ENCODE peak calls at places on chromosomes 4 and X, in ten cellular contexts. Q is T-helper 9 cell, D is activated T-helper 1 cell treated with Interleukin-2 at 50 U/mL for 16 hours, B is GOT3, U is aorta, V is NCI-H1105, C is stomach, J is foreskin keratinocyte, X is EH, K is iris pigment epithelial cell. M is an unnamed sample.

GRCh38 chr4:85414972-85415371 is 60.0 kb upstream of the ARHGAP24 start:
- DNase-seq in Q (no peak), D (no peak), B (no peak), U (no peak), V (no peak), C (no peak), J (peak), X (no peak), K (peak), M (no peak)

GRCh38 chr4:179095585-179096228 is 1653.5 kb upstream of the AGA start:
- DNase-seq in Q (no peak), D (no peak), B (no peak), U (no peak), V (no peak), C (no peak), J (peak), X (no peak), K (peak), M (no peak)

GRCh38 chrX:42869659-42870476 is 91.9 kb upstream of the PPP1R2C start:
- DNase-seq in Q (no peak), D (no peak), B (no peak), U (no peak), V (no peak), C (no peak), J (no peak), X (no peak), K (no peak), M (no peak)

GRCh38 chr4:166535865-166536264 is 662.8 kb downstream of the TLL1 start:
- DNase-seq in Q (no peak), D (no peak), B (no peak), U (no peak), V (no peak), C (no peak), J (no peak), X (no peak), K (no peak), M (no peak)

GRCh38 chr4:54708339-54709279 is 50.9 kb downstream of the KIT start:
- DNase-seq in Q (no peak), D (no peak), B (no peak), U (no peak), V (no peak), C (no peak), J (no peak), X (no peak), K (no peak), M (no peak)

GRCh38 chr4:56134272-56134671 is 185.5 kb downstream of the CEP135 start:
- DNase-seq in Q (no peak), D (no peak), B (no peak), U (no peak), V (no peak), C (no peak), J (no peak), X (no peak), K (peak), M (peak)

GRCh38 chr4:109998867-109999303 is 86.2 kb downstream of the EGF start:
- DNase-seq in Q (no peak), D (no peak), B (no peak), U (no peak), V (peak), C (no peak), J (peak), X (peak), K (peak), M (no peak)

GRCh38 chrX:104187931-104188330 is 21.7 kb downstream of the FAM199X start:
- DNase-seq in Q (no peak), D (no peak), B (no peak), U (no peak), V (no peak), C (no peak), J (no peak), X (no peak), K (no peak), M (no peak)

GRCh38 chrX:131816551-131817136 is 206.5 kb upstream of the STK26 start:
- DNase-seq in Q (peak), D (peak), B (peak), U (no peak), V (no peak), C (peak), J (no peak), X (peak), K (peak), M (peak)

GRCh38 chr4:118224239-118224829 is 128.5 kb downstream of the PRSS12 start:
- DNase-seq in Q (no peak), D (no peak), B (no peak), U (no peak), V (peak), C (no peak), J (peak), X (peak), K (peak), M (no peak)

GRCh38 chr4:7420661-7421040 is 14.1 kb downstream of the PSAPL1 start:
- DNase-seq in Q (no peak), D (no peak), B (no peak), U (peak), V (no peak), C (peak), J (no peak), X (no peak), K (no peak), M (no peak)

GRCh38 chr4:78562687-78563086 is 11.1 kb downstream of the ANXA3 start:
- DNase-seq in Q (no peak), D (no peak), B (no peak), U (no peak), V (no peak), C (no peak), J (no peak), X (no peak), K (no peak), M (no peak)

GRCh38 chr4:57426779-57427395 is 316.7 kb upstream of the IGFBP7 start:
- DNase-seq in Q (no peak), D (no peak), B (no peak), U (peak), V (peak), C (peak), J (peak), X (peak), K (peak), M (peak)

GRCh38 chrX:84187501-84188319 is at the start of gene RPS6KA6:
- DNase-seq in Q (no peak), D (no peak), B (no peak), U (peak), V (no peak), C (no peak), J (peak), X (peak), K (peak), M (peak)

GRCh38 chr4:6044805-6045204 is 26.6 kb upstream of the C4orf50 start:
- DNase-seq in Q (no peak), D (no peak), B (no peak), U (peak), V (no peak), C (no peak), J (no peak), X (no peak), K (no peak), M (no peak)

GRCh38 chr4:168942985-168943384 is 67.1 kb downstream of the CBR4 start:
- DNase-seq in Q (no peak), D (no peak), B (no peak), U (no peak), V (no peak), C (no peak), J (no peak), X (no peak), K (no peak), M (no peak)

GRCh38 chr4:2406920-2407319 is 11.5 kb downstream of the ZFYVE28 start:
- DNase-seq in Q (no peak), D (no peak), B (no peak), U (no peak), V (no peak), C (no peak), J (no peak), X (no peak), K (no peak), M (no peak)